ENCODE peak calls at places on chromosome 2, in six cellular contexts. G is GM20000, O is aorta, X is H54, N is bronchial epithelial cell, K is mesenchymal stem cell. H is an unnamed sample.

GRCh38 chr2:73063909-73064875 is 7.3 kb downstream of the SFXN5 start:
- DNase-seq in G (no peak), O (no peak), X (peak), N (peak), K (peak), H (peak)

GRCh38 chr2:18378020-18378653 is 182.3 kb downstream of the RDH14 start:
- DNase-seq in G (peak), O (no peak), X (peak), N (peak), K (peak), H (no peak)

GRCh38 chr2:204177977-204178522 is 241.5 kb downstream of the ICOS start:
- DNase-seq in G (peak), O (peak), X (peak), N (peak), K (peak), H (peak)

GRCh38 chr2:55109219-55109891 is 59.1 kb upstream of the RTN4 start:
- DNase-seq in G (no peak), O (no peak), X (no peak), N (peak), K (peak), H (no peak)

GRCh38 chr2:118635891-118636290 is 211.6 kb downstream of the EN1 start:
- DNase-seq in G (no peak), O (no peak), X (no peak), N (no peak), K (no peak), H (no peak)

GRCh38 chr2:179268277-179268935 is 3.8 kb upstream of the SESTD1 start:
- DNase-seq in G (no peak), O (no peak), X (peak), N (peak), K (peak), H (no peak)

GRCh38 chr2:238811293-238811692 is 36.6 kb upstream of the TWIST2 start:
- DNase-seq in G (no peak), O (no peak), X (no peak), N (no peak), K (no peak), H (no peak)

GRCh38 chr2:48479923-48480322 is 50.0 kb upstream of the STON1 start:
- DNase-seq in G (no peak), O (no peak), X (no peak), N (no peak), K (no peak), H (no peak)

GRCh38 chr2:204571911-204572310 is 26.6 kb downstream of the PARD3B start:
- DNase-seq in G (no peak), O (no peak), X (no peak), N (no peak), K (no peak), H (no peak)

GRCh38 chr2:121309801-121310200 is 24.8 kb upstream of the TFCP2L1 start:
- DNase-seq in G (no peak), O (no peak), X (no peak), N (peak), K (no peak), H (no peak)

GRCh38 chr2:164015328-164016123 is 279.7 kb upstream of the FIGN start:
- DNase-seq in G (peak), O (no peak), X (no peak), N (no peak), K (no peak), H (no peak)

GRCh38 chr2:121480826-121481225 is 49.9 kb upstream of the RNU4ATAC start:
- DNase-seq in G (no peak), O (no peak), X (no peak), N (peak), K (peak), H (no peak)

GRCh38 chr2:189439342-189439741 is 1.9 kb upstream of the WDR75 start:
- DNase-seq in G (no peak), O (no peak), X (no peak), N (no peak), K (peak), H (no peak)

H was measured in H1.